ENCODE peak calls at places on chromosomes 5 and 9, in six cellular contexts. L is left colon, S is Right ventricle myocardium inferior, F is ovary, J is non-pigmented ciliary epithelial cell, N is spleen. W is an unnamed sample.

GRCh38 chr5:926416-927171 is 33.9 kb downstream of the TRIP13 start:
- DNase-seq in L (peak; percentile 27), S (no peak), F (no peak), J (no peak), N (peak; percentile 73), W (peak; percentile 49)

GRCh38 chr9:69785757-69786156 is 25.9 kb upstream of the PTAR1 start:
- DNase-seq in L (no peak), S (no peak), F (no peak), J (no peak), N (no peak), W (no peak)

GRCh38 chr9:133653638-133654037 is 17.5 kb downstream of the DBH start:
- DNase-seq in L (no peak), S (no peak), F (no peak), J (no peak), N (no peak), W (peak; percentile 59)

GRCh38 chr5:169442354-169443248 is 141.0 kb upstream of the SPDL1 start:
- DNase-seq in L (no peak), S (no peak), F (no peak), J (no peak), N (no peak), W (no peak)

GRCh38 chr9:127057970-127058644 is 64.3 kb downstream of the ANGPTL2 start:
- DNase-seq in L (no peak), S (peak; percentile 68), F (no peak), J (no peak), N (no peak), W (peak; percentile 70)

GRCh38 chr9:112921549-112921948 is 30.9 kb upstream of the SLC46A2 start:
- DNase-seq in L (no peak), S (no peak), F (no peak), J (peak; percentile 34), N (no peak), W (no peak)

GRCh38 chr9:129237195-129237611 is 59.1 kb upstream of the IER5L start:
- DNase-seq in L (no peak), S (peak; percentile 13), F (peak; percentile 60), J (no peak), N (peak; percentile 62), W (peak; percentile 43)

GRCh38 chr5:147512640-147513334 is 2.9 kb upstream of the DPYSL3 start:
- DNase-seq in L (no peak), S (no peak), F (no peak), J (no peak), N (no peak), W (no peak)

GRCh38 chr9:129539446-129539845 is 81.5 kb downstream of the C9orf50 start:
- DNase-seq in L (no peak), S (no peak), F (no peak), J (no peak), N (no peak), W (no peak)

GRCh38 chr5:14831006-14831338 is 40.6 kb downstream of the ANKH start:
- DNase-seq in L (no peak), S (no peak), F (no peak), J (no peak), N (no peak), W (no peak)

GRCh38 chr9:108150736-108151135 is 661.2 kb upstream of the KLF4 start:
- DNase-seq in L (no peak), S (no peak), F (peak; percentile 25), J (no peak), N (no peak), W (peak; percentile 47)

GRCh38 chr5:31815394-31815793 is 176.5 kb downstream of the PDZD2 start:
- DNase-seq in L (no peak), S (no peak), F (no peak), J (no peak), N (no peak), W (no peak)

GRCh38 chr5:93054424-93055165 is 526.4 kb downstream of the NR2F1-AS1 start:
- DNase-seq in L (no peak), S (no peak), F (no peak), J (no peak), N (no peak), W (no peak)

GRCh38 chr9:86098793-86099694 is at the start of gene GOLM1:
- DNase-seq in L (peak; percentile 65), S (peak; percentile 79), F (peak; percentile 34), J (no peak), N (peak; percentile 82), W (peak; percentile 49)

GRCh38 chr9:16039988-16040761 is 487.3 kb downstream of the CCDC171 start:
- DNase-seq in L (no peak), S (no peak), F (peak; percentile 14), J (no peak), N (no peak), W (no peak)

GRCh38 chr9:95087659-95088242 is 229.8 kb downstream of the FANCC start:
- DNase-seq in L (peak; percentile 69), S (no peak), F (no peak), J (no peak), N (peak; percentile 55), W (no peak)

GRCh38 chr5:14716755-14717752 is 52.5 kb downstream of the OTULIN start:
- DNase-seq in L (no peak), S (no peak), F (no peak), J (no peak), N (no peak), W (no peak)

GRCh38 chr5:67297376-67297775 is 100.8 kb upstream of the CD180 start:
- DNase-seq in L (no peak), S (no peak), F (no peak), J (no peak), N (no peak), W (no peak)

GRCh38 chr9:37248651-37249163 is 128.3 kb downstream of the ZCCHC7 start:
- DNase-seq in L (no peak), S (no peak), F (no peak), J (no peak), N (no peak), W (no peak)

GRCh38 chr5:76615759-76616158 is 7.4 kb downstream of the F2RL2 start:
- DNase-seq in L (no peak), S (no peak), F (no peak), J (no peak), N (no peak), W (no peak)

GRCh38 chr9:116380496-116380995 is 227.0 kb downstream of the PAPPA start:
- DNase-seq in L (no peak), S (no peak), F (no peak), J (no peak), N (no peak), W (no peak)

GRCh38 chr5:177098103-177098771 is 11.5 kb downstream of the FGFR4 start:
- DNase-seq in L (peak; percentile 50), S (peak; percentile 66), F (peak; percentile 60), J (no peak), N (no peak), W (no peak)

GRCh38 chr9:107929439-107929838 is 439.9 kb upstream of the KLF4 start:
- DNase-seq in L (peak; percentile 83), S (peak; percentile 77), F (peak; percentile 18), J (no peak), N (no peak), W (peak; percentile 39)

GRCh38 chr5:166781729-166782128 is 1509.7 kb upstream of the WWC1 start:
- DNase-seq in L (no peak), S (no peak), F (no peak), J (no peak), N (no peak), W (no peak)

GRCh38 chr5:181205735-181206401 is 872 bp upstream of the TRIM7 start:
- DNase-seq in L (no peak), S (peak; percentile 71), F (peak; percentile 33), J (no peak), N (no peak), W (no peak)

GRCh38 chr9:136882109-136882946 is 4.0 kb upstream of the TRAF2 start:
- DNase-seq in L (peak; percentile 54), S (no peak), F (no peak), J (peak; percentile 42), N (peak; percentile 89), W (peak; percentile 89)

GRCh38 chr9:122129969-122130368 is 29.6 kb downstream of the NDUFA8 start:
- DNase-seq in L (no peak), S (no peak), F (no peak), J (no peak), N (no peak), W (no peak)

GRCh38 chr9:37350486-37351190 is 71.9 kb upstream of the GRHPR start:
- DNase-seq in L (no peak), S (no peak), F (no peak), J (peak; percentile 43), N (no peak), W (no peak)

GRCh38 chr9:89667730-89668129 is 62.9 kb downstream of the GADD45G start:
- DNase-seq in L (peak; percentile 55), S (no peak), F (no peak), J (no peak), N (no peak), W (no peak)

GRCh38 chr9:21688108-21689102 is 114.0 kb upstream of the MTAP start:
- DNase-seq in L (no peak), S (no peak), F (peak; percentile 8), J (peak; percentile 47), N (no peak), W (no peak)

GRCh38 chr5:9454012-9454481 is 91.8 kb downstream of the SEMA5A start:
- DNase-seq in L (peak; percentile 15), S (no peak), F (no peak), J (no peak), N (no peak), W (peak; percentile 33)

GRCh38 chr5:40831346-40832210 is 3.4 kb downstream of the RPL37 start:
- DNase-seq in L (no peak), S (no peak), F (no peak), J (no peak), N (no peak), W (no peak)

GRCh38 chr9:94156549-94157407 is 72.5 kb downstream of the PTPDC1 start:
- DNase-seq in L (peak; percentile 85), S (peak; percentile 85), F (peak; percentile 42), J (no peak), N (no peak), W (peak; percentile 81)

GRCh38 chr5:10733426-10733825 is 27.6 kb downstream of the DAP start:
- DNase-seq in L (no peak), S (no peak), F (no peak), J (no peak), N (no peak), W (no peak)

GRCh38 chr9:126228779-126229444 is 97.7 kb upstream of the MVB12B start:
- DNase-seq in L (peak; percentile 77), S (peak; percentile 84), F (peak; percentile 66), J (peak; percentile 13), N (peak; percentile 91), W (peak; percentile 80)

GRCh38 chr5:178394074-178394473 is 161.5 kb upstream of the PHYKPL start:
- DNase-seq in L (no peak), S (no peak), F (no peak), J (no peak), N (no peak), W (peak; percentile 11)

GRCh38 chr9:132733133-132733815 is 63.0 kb downstream of the GTF3C4 start:
- DNase-seq in L (no peak), S (no peak), F (no peak), J (no peak), N (no peak), W (no peak)

GRCh38 chr5:141692919-141693848 is 11.2 kb upstream of the ARAP3 start:
- DNase-seq in L (no peak), S (no peak), F (no peak), J (no peak), N (no peak), W (no peak)

GRCh38 chr9:26723486-26723885 is 169.1 kb downstream of the CAAP1 start:
- DNase-seq in L (peak; percentile 41), S (no peak), F (no peak), J (no peak), N (no peak), W (peak; percentile 54)

GRCh38 chr9:97670586-97670985 is 26.6 kb downstream of the XPA start:
- DNase-seq in L (no peak), S (no peak), F (no peak), J (no peak), N (no peak), W (no peak)